ENCODE peak calls at places on chromosome 15, in five cellular contexts. One of them, this sample, is unnamed.
A peak's percentile ranks its signal among the peaks of the same experiment; 100 is the strongest.

GRCh38 chr15:37698679-37699078 is 235.8 kb upstream of the TMCO5A start:
- DNase-seq in GM12878: no peak
- DNase-seq in K562: no peak
- DNase-seq in A549: peak; percentile 2
- DNase-seq in HepG2: no peak
- DNase-seq in this sample: no peak

GRCh38 chr15:87419341-87419740 is 837.2 kb downstream of the NTRK3 start:
- DNase-seq in A549: no peak
- DNase-seq in GM12878: no peak
- DNase-seq in K562: no peak
- DNase-seq in HepG2: no peak
- DNase-seq in this sample: no peak

GRCh38 chr15:39783244-39783820 is 691 bp upstream of the FSIP1 start:
- DNase-seq in GM12878: no peak
- DNase-seq in K562: no peak
- DNase-seq in A549: no peak
- DNase-seq in HepG2: no peak
- DNase-seq in this sample: no peak

GRCh38 chr15:81253846-81254245 is 57.2 kb downstream of the IL16 start:
- DNase-seq in HepG2: no peak
- DNase-seq in GM12878: no peak
- DNase-seq in A549: no peak
- DNase-seq in K562: no peak
- DNase-seq in this sample: no peak

GRCh38 chr15:67511606-67512005 is 9.3 kb upstream of the C15orf61 start:
- DNase-seq in GM12878: no peak
- DNase-seq in K562: no peak
- DNase-seq in A549: no peak
- DNase-seq in HepG2: no peak
- DNase-seq in this sample: no peak

GRCh38 chr15:92797168-92798052 is 102.7 kb upstream of the CHD2 start:
- DNase-seq in K562: peak; percentile 52
- DNase-seq in HepG2: peak; percentile 78
- DNase-seq in GM12878: peak; percentile 40
- DNase-seq in A549: peak; percentile 84
- DNase-seq in this sample: no peak

GRCh38 chr15:93497256-93497655 is 408.2 kb upstream of the RGMA start:
- DNase-seq in GM12878: no peak
- DNase-seq in A549: no peak
- DNase-seq in K562: no peak
- DNase-seq in HepG2: no peak
- DNase-seq in this sample: no peak

GRCh38 chr15:98126326-98127090 is 166.0 kb downstream of the ARRDC4 start:
- DNase-seq in A549: no peak
- DNase-seq in HepG2: no peak
- DNase-seq in K562: no peak
- DNase-seq in GM12878: no peak
- DNase-seq in this sample: no peak

GRCh38 chr15:91548588-91548987 is 304.9 kb upstream of the SLCO3A1 start:
- DNase-seq in K562: no peak
- DNase-seq in HepG2: no peak
- DNase-seq in A549: no peak
- DNase-seq in GM12878: no peak
- DNase-seq in this sample: no peak

GRCh38 chr15:81516461-81516860 is 142.4 kb upstream of the TMC3 start:
- DNase-seq in K562: no peak
- DNase-seq in HepG2: no peak
- DNase-seq in GM12878: no peak
- DNase-seq in A549: no peak
- DNase-seq in this sample: no peak

GRCh38 chr15:58988011-58988785 is 735 bp downstream of the RNF111 start:
- DNase-seq in HepG2: peak; percentile 62
- DNase-seq in A549: peak; percentile 47
- DNase-seq in K562: peak; percentile 88
- DNase-seq in GM12878: no peak
- DNase-seq in this sample: peak; percentile 19

GRCh38 chr15:87572381-87572780 is 684.2 kb downstream of the NTRK3 start:
- DNase-seq in GM12878: no peak
- DNase-seq in A549: no peak
- DNase-seq in HepG2: no peak
- DNase-seq in K562: no peak
- DNase-seq in this sample: no peak

GRCh38 chr15:68234060-68234459 is 4.5 kb upstream of the CLN6 start:
- DNase-seq in HepG2: no peak
- DNase-seq in A549: no peak
- DNase-seq in GM12878: no peak
- DNase-seq in K562: no peak
- DNase-seq in this sample: no peak

GRCh38 chr15:101201411-101202174 is 50.3 kb downstream of the CHSY1 start:
- DNase-seq in HepG2: no peak
- DNase-seq in K562: peak; percentile 37
- DNase-seq in A549: peak; percentile 93
- DNase-seq in GM12878: no peak
- DNase-seq in this sample: peak; percentile 74

GRCh38 chr15:50145451-50145872 is 26.4 kb upstream of the ATP8B4 start:
- DNase-seq in K562: peak; percentile 60
- DNase-seq in GM12878: peak; percentile 16
- DNase-seq in HepG2: peak; percentile 78
- DNase-seq in A549: peak; percentile 84
- DNase-seq in this sample: peak; percentile 7

GRCh38 chr15:99592135-99592845 is 26.5 kb downstream of the MEF2A start:
- DNase-seq in GM12878: no peak
- DNase-seq in HepG2: no peak
- DNase-seq in K562: no peak
- DNase-seq in A549: no peak
- DNase-seq in this sample: no peak

GRCh38 chr15:35693887-35694286 is 147.9 kb upstream of the DPH6 start:
- DNase-seq in A549: no peak
- DNase-seq in GM12878: no peak
- DNase-seq in K562: no peak
- DNase-seq in HepG2: peak; percentile 38
- DNase-seq in this sample: no peak

GRCh38 chr15:60787737-60788513 is 309.0 kb upstream of the ICE2 start:
- DNase-seq in A549: peak; percentile 8
- DNase-seq in HepG2: no peak
- DNase-seq in K562: no peak
- DNase-seq in GM12878: no peak
- DNase-seq in this sample: no peak

GRCh38 chr15:90710436-90710835 is 6.7 kb upstream of the BLM start:
- DNase-seq in A549: peak; percentile 14
- DNase-seq in GM12878: no peak
- DNase-seq in K562: peak; percentile 21
- DNase-seq in HepG2: no peak
- DNase-seq in this sample: no peak

GRCh38 chr15:83275412-83275811 is 9.1 kb downstream of the BNC1 start:
- DNase-seq in GM12878: no peak
- DNase-seq in A549: peak; percentile 20
- DNase-seq in K562: no peak
- DNase-seq in HepG2: no peak
- DNase-seq in this sample: no peak

GRCh38 chr15:42955518-42955917 is 34.9 kb upstream of the TTBK2 start:
- DNase-seq in A549: no peak
- DNase-seq in HepG2: no peak
- DNase-seq in K562: no peak
- DNase-seq in GM12878: no peak
- DNase-seq in this sample: no peak

DNA sequence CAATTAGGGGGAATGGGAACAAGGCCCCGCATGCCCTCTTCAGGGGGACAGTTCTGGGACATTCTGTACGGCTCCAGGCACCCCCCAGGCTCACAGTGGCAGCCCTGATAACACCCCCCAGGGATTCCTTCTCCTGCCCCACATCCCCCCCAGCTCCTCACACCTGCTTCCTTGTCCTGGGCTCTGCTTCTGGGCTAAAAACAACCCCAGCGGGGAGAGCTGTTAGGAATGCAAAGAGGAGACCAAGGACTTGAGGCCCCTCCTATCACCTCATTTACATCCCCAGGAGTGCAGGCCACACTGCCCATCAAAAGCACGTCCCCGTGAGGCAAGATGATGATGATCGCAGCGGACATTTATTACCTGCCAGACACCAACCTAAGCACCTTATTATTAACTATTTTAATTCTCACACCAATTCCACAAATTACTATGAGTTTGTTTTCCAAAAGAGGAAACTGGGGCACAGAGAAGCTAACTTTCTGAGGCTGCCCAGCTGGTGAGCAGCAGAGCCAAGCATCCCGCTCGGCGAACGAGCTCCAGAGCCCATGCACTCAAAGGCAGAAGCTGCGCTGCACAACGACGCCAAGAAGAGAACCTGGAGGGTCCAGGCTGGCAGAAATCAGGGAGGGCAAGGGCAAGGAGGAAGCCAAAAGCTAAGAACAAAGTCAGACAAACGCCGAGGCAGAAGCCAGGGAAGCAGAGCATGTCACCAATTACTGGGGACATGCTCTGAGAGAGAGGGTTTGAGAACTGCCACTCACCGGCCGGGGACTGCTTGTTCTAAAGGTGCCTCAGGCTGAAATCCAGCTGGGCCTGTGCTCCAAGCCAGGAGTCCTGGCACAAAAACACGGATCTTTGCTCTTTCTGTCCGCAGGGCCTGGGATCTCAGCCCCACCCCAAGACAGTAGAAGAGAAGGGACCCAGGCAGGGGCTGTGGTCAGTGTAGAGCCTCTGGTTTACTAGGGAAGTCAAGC is 76.2 kb upstream of the NSMCE3 start:
- DNase-seq in K562: no peak
- DNase-seq in A549: no peak
- DNase-seq in GM12878: no peak
- DNase-seq in HepG2: no peak
- DNase-seq in this sample: peak; percentile 36
- H3K4me3 ChIP-seq in K562: no peak overlapping the region
- H3K4me3 ChIP-seq in A549: no peak overlapping the region
- H3K4me3 ChIP-seq in GM12878: no peak overlapping the region
- H3K4me3 ChIP-seq in HepG2: no peak overlapping the region
- H3K4me3 ChIP-seq in this sample: peak overlapping the region; percentile 14

DNA sequence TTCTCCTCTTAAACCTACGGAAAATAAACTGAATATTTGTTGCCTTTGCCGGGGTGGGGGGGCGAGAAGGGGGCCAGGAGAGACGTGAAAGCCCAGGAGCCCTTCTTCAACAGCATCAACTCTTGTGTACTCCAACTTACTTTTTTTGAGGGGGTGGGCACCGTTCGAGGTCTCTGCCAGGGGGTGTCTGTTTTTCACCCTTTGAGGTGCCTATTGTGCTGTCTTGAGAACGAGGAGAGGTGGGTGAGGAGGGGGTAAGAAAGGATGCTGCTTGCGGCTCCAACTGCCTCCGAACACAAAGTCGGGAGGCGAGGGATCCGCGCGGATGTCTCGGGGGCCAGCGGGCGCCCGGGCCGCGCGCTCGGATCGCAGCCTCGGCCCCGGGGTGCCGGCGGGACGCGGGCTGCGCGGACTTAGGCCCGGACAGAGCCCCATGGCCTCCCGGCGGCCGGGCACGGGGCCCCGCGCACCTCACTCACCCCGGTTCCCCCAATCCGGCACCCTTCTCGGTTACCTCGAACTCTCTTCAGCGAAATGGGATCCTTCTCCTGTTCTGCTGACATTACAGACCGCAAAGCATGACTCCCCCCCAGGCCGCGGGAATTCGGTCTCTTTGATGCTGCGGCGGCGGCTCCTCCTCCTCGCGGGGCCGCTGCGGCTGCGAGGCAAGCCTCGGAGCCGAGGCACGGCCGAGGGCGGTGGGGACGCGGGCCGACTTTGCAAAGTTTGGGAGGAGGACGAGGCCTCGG is 650 bp downstream of the PYGO1 start:
- DNase-seq in GM12878: no peak
- DNase-seq in HepG2: peak; percentile 31
- DNase-seq in K562: peak; percentile 24
- DNase-seq in A549: peak; percentile 59
- DNase-seq in this sample: no peak
- TF ChIP-seq HDAC2 in GM12878: no peak
- TF ChIP-seq HDAC2 in HepG2: no peak
- TF ChIP-seq HDAC2 in K562: no peak
- TF ChIP-seq HDAC2 in A549: no peak
- TF ChIP-seq HDAC2 in this sample: no peak

GRCh38 chr15:40981186-40981585 is 27.9 kb downstream of the CHAC1 start:
- DNase-seq in K562: no peak
- DNase-seq in HepG2: no peak
- DNase-seq in A549: no peak
- DNase-seq in GM12878: no peak
- DNase-seq in this sample: no peak
- H3K4me3 ChIP-seq in K562: no peak overlapping the region
- H3K4me3 ChIP-seq in HepG2: no peak overlapping the region
- H3K4me3 ChIP-seq in A549: no peak overlapping the region
- H3K4me3 ChIP-seq in GM12878: no peak overlapping the region
- H3K4me3 ChIP-seq in this sample: no peak overlapping the region

DNA sequence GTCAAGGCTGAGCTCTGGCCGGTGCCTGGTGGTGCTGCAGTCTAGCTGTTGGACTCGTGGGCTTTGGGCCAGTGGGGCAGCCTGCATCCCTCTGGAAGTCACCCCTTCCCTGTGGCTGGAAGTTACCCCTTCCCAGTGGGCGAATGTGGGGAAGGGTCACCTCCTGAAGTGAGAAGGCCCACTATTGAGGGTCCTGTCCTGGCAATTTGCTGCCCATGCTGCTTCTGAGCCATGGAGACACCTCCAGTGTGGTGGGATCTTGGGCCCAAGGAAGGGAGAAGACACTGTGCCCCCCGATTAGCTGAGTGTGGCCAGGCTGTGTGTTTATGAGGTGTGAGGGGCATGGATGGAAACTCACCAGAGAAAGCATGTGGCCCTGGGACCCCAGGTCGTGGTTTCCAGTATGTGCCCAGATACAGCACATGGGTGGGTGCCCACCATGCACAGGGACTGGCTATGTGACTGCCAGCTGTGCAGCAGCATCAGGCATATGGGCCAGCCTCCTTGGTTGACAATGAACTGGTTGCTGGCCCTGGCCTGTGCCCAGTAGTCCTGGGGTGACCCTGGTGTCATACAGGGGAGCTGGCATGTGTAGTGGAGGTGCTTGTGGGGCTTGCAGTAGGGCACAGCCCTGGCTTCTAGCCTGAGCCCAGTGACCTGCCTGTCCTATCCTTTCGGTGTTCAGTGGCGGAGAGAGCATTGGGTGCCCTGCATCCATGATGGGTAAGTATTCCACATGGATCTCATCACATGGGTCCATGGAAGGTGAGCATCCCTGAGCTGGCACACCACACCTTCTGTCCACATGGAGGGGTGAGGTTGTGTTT is 221.2 kb downstream of the SNRPN start:
- DNase-seq in HepG2: no peak
- DNase-seq in GM12878: no peak
- DNase-seq in K562: no peak
- DNase-seq in A549: no peak
- DNase-seq in this sample: no peak
- TF ChIP-seq HDAC2 in HepG2: no peak
- TF ChIP-seq HDAC2 in GM12878: no peak
- TF ChIP-seq HDAC2 in K562: no peak
- TF ChIP-seq HDAC2 in A549: no peak
- TF ChIP-seq HDAC2 in this sample: no peak

DNA sequence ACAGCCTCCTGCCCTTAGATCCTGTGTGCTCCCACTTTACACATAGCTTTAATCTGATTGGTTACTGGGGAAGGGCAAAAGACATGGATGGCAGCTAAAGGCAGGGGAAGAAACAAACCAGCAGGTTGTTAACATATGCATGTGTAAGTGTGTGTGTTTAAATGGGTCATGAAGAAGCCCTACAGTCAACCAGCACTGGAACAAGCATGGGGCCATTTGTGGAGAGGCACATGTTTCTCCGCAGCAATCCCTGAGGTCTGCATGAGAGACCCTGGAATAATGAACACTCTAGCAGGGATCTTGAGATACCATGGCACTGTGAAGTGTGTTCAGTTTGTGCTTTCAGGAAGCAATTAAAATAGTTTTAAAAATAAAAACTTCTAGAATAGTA is 6.0 kb downstream of the KLF13 start:
- DNase-seq in A549: no peak
- DNase-seq in K562: no peak
- DNase-seq in HepG2: no peak
- DNase-seq in GM12878: no peak
- DNase-seq in this sample: no peak
- H3K4me3 ChIP-seq in A549: no peak overlapping the region
- H3K4me3 ChIP-seq in K562: no peak overlapping the region
- H3K4me3 ChIP-seq in HepG2: no peak overlapping the region
- H3K4me3 ChIP-seq in GM12878: peak overlapping the region; percentile 91
- H3K4me3 ChIP-seq in this sample: no peak overlapping the region

This sample was measured in H1.